ENCODE peak calls at places on chromosomes 6 and 20, in nine cellular contexts. X is ACHN, I is NAMALWA, P is naive B cell, W is anterior cingulate cortex, J is non-pigmented ciliary epithelial cell, E is NCI-H1694 treated with DMSO at 0.1 percent for 48 hours, F is NCI-H2227 treated with DMSO at 0.1 percent for 48 hours, O is H54. G is an unnamed sample.

GRCh38 chr6:44074383-44075136 is 52.7 kb downstream of the MRPL14 start:
- DNase-seq in X (peak), I (peak), P (peak), W (no peak), J (no peak), E (no peak), F (no peak), O (peak), G (peak)

GRCh38 chr20:33124994-33125393 is 43.0 kb upstream of the BPIFA2 start:
- DNase-seq in X (no peak), I (no peak), P (no peak), W (no peak), J (no peak), E (no peak), F (no peak), O (no peak), G (no peak)

GRCh38 chr6:14917101-14917500 is 328.8 kb upstream of the JARID2 start:
- DNase-seq in X (no peak), I (no peak), P (no peak), W (no peak), J (peak), E (no peak), F (no peak), O (no peak), G (no peak)

GRCh38 chr20:33651562-33652048 is 10.5 kb upstream of the C20orf144 start:
- DNase-seq in X (no peak), I (no peak), P (no peak), W (no peak), J (no peak), E (no peak), F (no peak), O (no peak), G (no peak)

GRCh38 chr20:35318502-35319157 is 26.4 kb upstream of the FAM83C start:
- DNase-seq in X (peak), I (no peak), P (no peak), W (no peak), J (peak), E (no peak), F (no peak), O (no peak), G (peak)

GRCh38 chr20:33349493-33349892 is 51.8 kb downstream of the CDK5RAP1 start:
- DNase-seq in X (no peak), I (no peak), P (no peak), W (no peak), J (no peak), E (no peak), F (no peak), O (no peak), G (no peak)

GRCh38 chr20:48733296-48733790 is 94.5 kb downstream of the PREX1 start:
- DNase-seq in X (peak), I (peak), P (no peak), W (no peak), J (no peak), E (peak), F (no peak), O (peak), G (peak)

GRCh38 chr6:127938701-127939100 is 37.8 kb upstream of the THEMIS start:
- DNase-seq in X (peak), I (no peak), P (no peak), W (no peak), J (no peak), E (no peak), F (no peak), O (no peak), G (peak)

G was measured in MCF 10A.